ENCODE peak calls at places on chromosomes 1 and 21, in six cellular contexts. T is stimulated activated CD8-positive, alpha-beta memory T cell treated with anti-CD3 and anti-CD28 coated beads, Interleukin-4, amount 100 ng/mL, for 4 hours; M is amygdala; V is MCF 10A; O is progenitor cell of endocrine pancreas; X is NCI-H1092 treated with DMSO at 0.1 percent for 48 hours. P is an unnamed sample.
A peak's percentile ranks its signal among the peaks of the same experiment; 100 is the strongest.

GRCh38 chr1:178267646-178268094 is 173.8 kb downstream of the RASAL2 start:
- DNase-seq in T (no peak), M (no peak), V (no peak), O (no peak), X (no peak), P (no peak)

GRCh38 chr1:26827663-26828062 is 1.2 kb downstream of the ZDHHC18 start:
- DNase-seq in T (no peak), M (no peak), V (no peak), O (no peak), X (no peak), P (peak; percentile 8)

GRCh38 chr1:118987431-118988185 is 535 bp downstream of the TBX15 start:
- DNase-seq in T (no peak), M (no peak), V (no peak), O (no peak), X (peak; percentile 15), P (no peak)

GRCh38 chr1:228000836-228001563 is 5.8 kb upstream of the WNT3A start:
- DNase-seq in T (no peak), M (no peak), V (no peak), O (peak; percentile 1), X (no peak), P (no peak)

GRCh38 chr21:17915976-17916375 is 96.8 kb upstream of the C21orf91 start:
- DNase-seq in T (no peak), M (no peak), V (no peak), O (no peak), X (no peak), P (no peak)

GRCh38 chr1:53621144-53621543 is 117.8 kb downstream of the GLIS1 start:
- DNase-seq in T (no peak), M (no peak), V (no peak), O (no peak), X (no peak), P (no peak)

GRCh38 chr1:11979453-11979817 is 809 bp upstream of the MFN2 start:
- DNase-seq in T (no peak), M (peak; percentile 47), V (no peak), O (no peak), X (no peak), P (no peak)

GRCh38 chr1:113759341-113760101 is at the start of gene PHTF1:
- DNase-seq in T (peak; percentile 7), M (peak; percentile 38), V (peak; percentile 69), O (peak; percentile 58), X (peak; percentile 84), P (peak; percentile 73)

GRCh38 chr1:160189649-160190625 is at the start of gene CASQ1:
- DNase-seq in T (no peak), M (no peak), V (peak; percentile 47), O (no peak), X (no peak), P (no peak)

GRCh38 chr21:44434568-44434925 is 20.8 kb upstream of the LRRC3 start:
- DNase-seq in T (no peak), M (no peak), V (no peak), O (peak; percentile 1), X (no peak), P (no peak)

GRCh38 chr1:183742367-183742766 is 62.6 kb upstream of the RGL1 start:
- DNase-seq in T (no peak), M (no peak), V (no peak), O (no peak), X (no peak), P (no peak)